ENCODE peak calls at places on chromosomes 2 and 18, in four cellular contexts. One of them, this sample, is unnamed.

GRCh38 chr2:61353909-61354308 is 117.0 kb downstream of the USP34 start:
- DNase-seq in GM12878: no peak
- DNase-seq in IMR-90: no peak
- DNase-seq in K562: no peak
- DNase-seq in this sample: no peak

GRCh38 chr2:26344581-26345283 is 1.2 kb upstream of the SELENOI start:
- DNase-seq in GM12878: no peak
- DNase-seq in IMR-90: peak
- DNase-seq in K562: no peak
- DNase-seq in this sample: peak

GRCh38 chr2:71699428-71699827 is 246.1 kb downstream of the DYSF start:
- DNase-seq in IMR-90: no peak
- DNase-seq in K562: no peak
- DNase-seq in GM12878: no peak
- DNase-seq in this sample: no peak

GRCh38 chr2:147843421-147843863 is 1.4 kb upstream of the ACVR2A start:
- DNase-seq in GM12878: no peak
- DNase-seq in K562: no peak
- DNase-seq in IMR-90: no peak
- DNase-seq in this sample: no peak

GRCh38 chr2:12950957-12951656 is 234.4 kb downstream of the TRIB2 start:
- DNase-seq in GM12878: no peak
- DNase-seq in K562: no peak
- DNase-seq in IMR-90: peak
- DNase-seq in this sample: peak

GRCh38 chr2:84782717-84783442 is 98.0 kb downstream of the TRABD2A start:
- DNase-seq in K562: no peak
- DNase-seq in GM12878: no peak
- DNase-seq in IMR-90: peak
- DNase-seq in this sample: no peak

GRCh38 chr2:85811173-85811849 is 57.5 kb downstream of the ATOH8 start:
- DNase-seq in K562: no peak
- DNase-seq in IMR-90: peak
- DNase-seq in GM12878: no peak
- DNase-seq in this sample: peak

GRCh38 chr2:63888490-63889402 is 47.0 kb downstream of the UGP2 start:
- DNase-seq in K562: peak
- DNase-seq in IMR-90: peak
- DNase-seq in GM12878: peak
- DNase-seq in this sample: peak

GRCh38 chr2:204026294-204026693 is 89.7 kb downstream of the ICOS start:
- DNase-seq in IMR-90: no peak
- DNase-seq in GM12878: no peak
- DNase-seq in K562: peak
- DNase-seq in this sample: no peak

GRCh38 chr2:48131503-48132293 is 225.4 kb upstream of the FBXO11 start:
- DNase-seq in GM12878: no peak
- DNase-seq in IMR-90: peak
- DNase-seq in K562: peak
- DNase-seq in this sample: no peak

GRCh38 chr2:227038550-227039189 is 125.3 kb downstream of the COL4A4 start:
- DNase-seq in GM12878: no peak
- DNase-seq in IMR-90: no peak
- DNase-seq in K562: no peak
- DNase-seq in this sample: no peak

GRCh38 chr2:7703523-7704144 is 786.4 kb downstream of the RNF144A start:
- DNase-seq in IMR-90: no peak
- DNase-seq in GM12878: no peak
- DNase-seq in K562: no peak
- DNase-seq in this sample: no peak

GRCh38 chr2:39640107-39640506 is 25.6 kb upstream of the TMEM178A start:
- DNase-seq in K562: no peak
- DNase-seq in IMR-90: no peak
- DNase-seq in GM12878: no peak
- DNase-seq in this sample: no peak

GRCh38 chr2:209614630-209615369 is 156.8 kb upstream of the UNC80 start:
- DNase-seq in GM12878: no peak
- DNase-seq in IMR-90: no peak
- DNase-seq in K562: no peak
- DNase-seq in this sample: no peak

GRCh38 chr2:77434880-77435279 is 87.3 kb downstream of the LRRTM4 start:
- DNase-seq in K562: no peak
- DNase-seq in GM12878: no peak
- DNase-seq in IMR-90: no peak
- DNase-seq in this sample: no peak

GRCh38 chr2:240597419-240598181 is 11.1 kb downstream of the CAPN10 start:
- DNase-seq in GM12878: no peak
- DNase-seq in K562: no peak
- DNase-seq in IMR-90: no peak
- DNase-seq in this sample: no peak

GRCh38 chr2:163734401-163734800 is 1.4 kb downstream of the FIGN start:
- DNase-seq in GM12878: no peak
- DNase-seq in IMR-90: no peak
- DNase-seq in K562: no peak
- DNase-seq in this sample: no peak

GRCh38 chr2:163736433-163737168 is 793 bp upstream of the FIGN start:
- DNase-seq in K562: no peak
- DNase-seq in GM12878: no peak
- DNase-seq in IMR-90: no peak
- DNase-seq in this sample: peak

GRCh38 chr2:163737169-163737439 is 1.3 kb upstream of the FIGN start:
- DNase-seq in GM12878: no peak
- DNase-seq in K562: no peak
- DNase-seq in IMR-90: no peak
- DNase-seq in this sample: no peak

GRCh38 chr2:163734911-163735691 is 707 bp downstream of the FIGN start:
- DNase-seq in GM12878: no peak
- DNase-seq in K562: no peak
- DNase-seq in IMR-90: peak
- DNase-seq in this sample: peak

DNA sequence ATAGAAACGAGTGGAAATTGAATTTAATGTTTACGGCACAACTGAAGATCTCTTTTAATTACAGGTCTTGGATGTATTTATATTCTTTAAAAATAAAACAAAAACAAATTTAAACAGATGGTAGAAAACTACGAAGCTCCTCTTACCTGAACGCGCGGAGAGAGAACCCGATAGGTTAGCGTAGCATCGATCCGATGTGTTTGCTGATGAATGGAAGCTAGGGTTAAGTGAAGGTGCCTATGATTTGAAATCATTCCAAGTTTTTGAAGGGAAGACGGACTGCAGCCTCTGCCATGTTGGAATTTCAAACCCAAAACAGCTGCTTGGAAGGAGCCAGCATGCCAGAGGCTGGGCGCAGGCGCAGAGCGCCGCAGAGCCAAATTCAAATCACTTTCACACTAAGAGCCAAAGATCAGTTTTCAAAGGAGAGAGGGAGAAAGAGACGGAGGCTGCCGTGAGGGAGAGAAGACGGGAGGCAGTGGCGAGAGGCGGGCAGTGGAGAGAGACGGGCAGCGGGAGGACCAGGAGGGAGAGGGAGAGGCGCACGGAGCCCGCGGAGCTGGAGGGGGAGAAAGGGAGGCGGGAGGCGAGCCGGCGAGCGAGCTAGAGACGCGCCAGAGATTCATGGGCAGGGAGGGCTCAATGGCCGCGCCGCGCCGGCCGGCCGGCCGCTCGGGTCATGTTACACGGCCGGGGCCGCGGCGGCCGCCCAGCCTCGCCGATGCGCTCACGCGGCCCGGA is at the start of gene FIGN:
- DNase-seq in K562: no peak
- DNase-seq in IMR-90: peak
- DNase-seq in GM12878: no peak
- DNase-seq in this sample: peak
- TF ChIP-seq FOS in K562: no peak
- TF ChIP-seq FOS in IMR-90: no peak
- TF ChIP-seq FOS in GM12878: no peak
- TF ChIP-seq FOS in this sample: no peak

GRCh38 chr18:74499633-74500032 is 3.5 kb downstream of the CNDP2 start:
- DNase-seq in K562: peak
- DNase-seq in GM12878: peak
- DNase-seq in IMR-90: no peak
- DNase-seq in this sample: no peak
- TF ChIP-seq POLR2A in K562: peak
- TF ChIP-seq POLR2A in GM12878: peak
- TF ChIP-seq POLR2A in IMR-90: no peak
- TF ChIP-seq POLR2A in this sample: no peak

GRCh38 chr2:28358668-28359201 is 33.9 kb upstream of the FOSL2 start:
- DNase-seq in IMR-90: no peak
- DNase-seq in GM12878: no peak
- DNase-seq in K562: no peak
- DNase-seq in this sample: no peak
- H3K4me3 ChIP-seq in IMR-90: no peak
- H3K4me3 ChIP-seq in GM12878: no peak
- H3K4me3 ChIP-seq in K562: no peak
- H3K4me3 ChIP-seq in this sample: no peak

DNA sequence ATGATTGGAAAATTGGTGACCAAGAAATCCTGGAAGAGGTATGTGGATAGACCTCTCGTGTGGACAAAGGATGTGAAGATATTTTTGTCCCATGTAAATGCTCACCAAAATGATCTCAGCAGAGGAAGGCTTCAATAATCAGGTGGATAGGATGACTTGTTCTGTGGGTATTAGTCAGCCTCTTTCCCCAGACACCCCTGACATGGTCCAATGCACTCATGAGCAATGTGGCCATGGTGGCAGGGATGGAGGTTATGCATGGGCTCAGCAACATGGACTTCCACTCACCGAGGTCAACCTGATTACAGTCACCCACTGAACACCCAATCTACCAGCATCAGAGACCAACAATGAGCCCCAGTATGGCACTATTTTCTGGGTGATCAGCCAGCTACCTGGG is 20.2 kb downstream of the CHRNA1 start:
- DNase-seq in K562: no peak
- DNase-seq in GM12878: no peak
- DNase-seq in IMR-90: no peak
- DNase-seq in this sample: no peak
- TF ChIP-seq FOS in K562: no peak
- TF ChIP-seq FOS in GM12878: no peak
- TF ChIP-seq FOS in IMR-90: no peak
- TF ChIP-seq FOS in this sample: no peak